ENCODE peak calls at places on chromosomes 7 and 10, in ten cellular contexts. G is testis, E is Peyer's patch, L is stomach, C is A549, X is H54, Z is right lobe of liver, V is suprapubic skin, D is adrenal gland, O is H1. U is an unnamed sample.

GRCh38 chr7:39530996-39531395 is 35.2 kb upstream of the YAE1 start:
- DNase-seq in D (no peak), V (no peak), Z (no peak), X (no peak), G (no peak), C (no peak), O (no peak), L (peak; percentile 26), E (peak; percentile 57), U (no peak)

GRCh38 chr10:17905491-17905890 is 46.2 kb upstream of the SLC39A12 start:
- DNase-seq in L (no peak), D (no peak), E (no peak), Z (no peak), O (no peak), C (no peak), X (no peak), G (no peak), V (no peak), U (no peak)

GRCh38 chr7:101134399-101134980 is 7.6 kb downstream of the SERPINE1 start:
- DNase-seq in V (no peak), L (no peak), G (no peak), C (no peak), E (no peak), D (no peak), X (no peak), O (no peak), Z (no peak), U (no peak)

GRCh38 chr10:34648919-34649318 is 166.2 kb downstream of the PARD3 start:
- DNase-seq in D (no peak), L (no peak), G (no peak), C (no peak), O (no peak), V (no peak), E (no peak), X (no peak), Z (no peak), U (no peak)

GRCh38 chr7:139127648-139128047 is 18.1 kb upstream of the ZC3HAV1 start:
- DNase-seq in C (peak; percentile 23), O (no peak), L (no peak), D (no peak), Z (no peak), X (no peak), V (no peak), G (no peak), E (no peak), U (peak; percentile 22)

GRCh38 chr7:116886550-116887156 is 24.3 kb downstream of the CAPZA2 start:
- DNase-seq in E (no peak), D (no peak), L (no peak), V (no peak), Z (no peak), G (no peak), O (no peak), X (no peak), C (no peak), U (peak; percentile 49)

GRCh38 chr7:156606618-156607331 is 33.8 kb upstream of the RNF32 start:
- DNase-seq in O (no peak), E (no peak), X (no peak), Z (no peak), V (no peak), D (no peak), C (no peak), G (no peak), L (no peak), U (no peak)

GRCh38 chr7:28055161-28055544 is 125.4 kb downstream of the JAZF1 start:
- DNase-seq in V (no peak), X (peak; percentile 54), D (no peak), C (peak; percentile 77), L (no peak), G (no peak), O (no peak), E (no peak), Z (no peak), U (no peak)

GRCh38 chr10:67140641-67141040 is 214.8 kb downstream of the LRRTM3 start:
- DNase-seq in X (no peak), D (no peak), G (no peak), L (no peak), C (no peak), O (no peak), V (no peak), Z (no peak), E (no peak), U (no peak)

GRCh38 chr10:62116896-62117295 is 151.7 kb downstream of the RTKN2 start:
- DNase-seq in C (no peak), D (no peak), O (no peak), X (no peak), E (no peak), V (no peak), Z (no peak), L (no peak), G (no peak), U (no peak)

GRCh38 chr10:110134917-110135316 is 72.5 kb upstream of the MXI1 start:
- DNase-seq in X (no peak), G (no peak), O (no peak), D (no peak), Z (no peak), V (no peak), L (no peak), C (no peak), E (no peak), U (no peak)

GRCh38 chr7:134433430-134433829 is 25.5 kb downstream of the AKR1B1 start:
- DNase-seq in V (no peak), G (no peak), X (no peak), D (no peak), Z (no peak), C (no peak), L (no peak), O (no peak), E (no peak), U (no peak)

GRCh38 chr7:66206116-66206908 is 1.2 kb downstream of the TPST1 start:
- DNase-seq in G (peak; percentile 4), Z (no peak), V (no peak), O (no peak), E (no peak), X (no peak), D (peak; percentile 53), C (no peak), L (no peak), U (no peak)

GRCh38 chr10:102398172-102399020 is 2.9 kb downstream of the NFKB2 start:
- DNase-seq in L (no peak), V (no peak), C (no peak), O (no peak), Z (no peak), D (no peak), E (no peak), G (no peak), X (no peak), U (no peak)

GRCh38 chr10:102401322-102401614 is 5.8 kb downstream of the NFKB2 start:
- DNase-seq in G (no peak), D (no peak), L (no peak), Z (no peak), O (no peak), V (no peak), C (no peak), X (no peak), E (no peak), U (no peak)

GRCh38 chr10:102400598-102401321 is 5.3 kb downstream of the NFKB2 start:
- DNase-seq in O (no peak), V (no peak), C (no peak), L (no peak), Z (no peak), G (no peak), D (no peak), X (no peak), E (no peak), U (no peak)

GRCh38 chr10:102400061-102400460 is 4.6 kb downstream of the NFKB2 start:
- DNase-seq in G (no peak), E (no peak), L (no peak), C (no peak), X (no peak), Z (no peak), D (no peak), V (no peak), O (no peak), U (no peak)

GRCh38 chr10:102399217-102400021 is 3.9 kb downstream of the NFKB2 start:
- DNase-seq in G (peak; percentile 94), O (peak; percentile 96), Z (peak; percentile 92), D (peak; percentile 95), E (peak; percentile 96), X (peak; percentile 93), C (peak; percentile 90), V (peak; percentile 92), L (peak; percentile 93), U (peak; percentile 95)
- TF ChIP-seq POLR2A in G (no peak), O (peak; percentile 73), Z (peak; percentile 43), D (peak; percentile 55), E (peak; percentile 58), X (peak; percentile 54), C (peak; percentile 58), V (no peak), L (no peak), U (peak; percentile 5)

GRCh38 chr10:8060010-8060703 is 5.7 kb downstream of the GATA3 start:
- DNase-seq in V (no peak), D (peak; percentile 80), L (no peak), C (no peak), E (peak; percentile 72), Z (no peak), G (no peak), O (peak; percentile 51), X (no peak), U (no peak)
- TF ChIP-seq POLR2A in V (no peak), D (no peak), L (no peak), C (no peak), E (no peak), Z (no peak), G (no peak), O (no peak), X (no peak), U (no peak)

DNA sequence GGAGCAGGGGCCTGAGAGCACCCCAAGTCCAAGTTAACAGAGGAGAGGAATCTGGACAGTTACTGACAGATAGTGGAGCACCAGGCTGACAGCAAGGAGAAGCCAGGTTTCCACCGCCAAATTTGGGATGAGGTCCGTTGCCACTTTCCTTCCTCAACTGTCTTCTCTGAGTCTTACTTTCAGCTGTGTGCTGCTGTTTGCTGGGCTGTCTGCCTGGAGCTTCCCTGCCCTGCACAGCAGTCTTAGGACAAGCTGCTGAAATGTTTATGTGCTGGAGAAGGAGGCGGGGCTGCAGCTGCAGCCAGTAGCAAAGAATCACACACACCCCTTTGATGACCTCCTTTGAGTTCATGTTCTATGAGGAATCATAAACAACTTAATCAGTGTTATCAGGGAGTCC is 17.4 kb upstream of the CYP3A7 start:
- DNase-seq in L (peak; percentile 62), C (peak; percentile 27), D (peak; percentile 70), E (peak; percentile 84), O (no peak), X (no peak), G (no peak), Z (no peak), V (no peak), U (peak; percentile 21)
- TF ChIP-seq POLR2A in L (no peak), C (no peak), D (no peak), E (peak; percentile 91), O (no peak), X (no peak), G (no peak), Z (no peak), V (no peak), U (no peak)

DNA sequence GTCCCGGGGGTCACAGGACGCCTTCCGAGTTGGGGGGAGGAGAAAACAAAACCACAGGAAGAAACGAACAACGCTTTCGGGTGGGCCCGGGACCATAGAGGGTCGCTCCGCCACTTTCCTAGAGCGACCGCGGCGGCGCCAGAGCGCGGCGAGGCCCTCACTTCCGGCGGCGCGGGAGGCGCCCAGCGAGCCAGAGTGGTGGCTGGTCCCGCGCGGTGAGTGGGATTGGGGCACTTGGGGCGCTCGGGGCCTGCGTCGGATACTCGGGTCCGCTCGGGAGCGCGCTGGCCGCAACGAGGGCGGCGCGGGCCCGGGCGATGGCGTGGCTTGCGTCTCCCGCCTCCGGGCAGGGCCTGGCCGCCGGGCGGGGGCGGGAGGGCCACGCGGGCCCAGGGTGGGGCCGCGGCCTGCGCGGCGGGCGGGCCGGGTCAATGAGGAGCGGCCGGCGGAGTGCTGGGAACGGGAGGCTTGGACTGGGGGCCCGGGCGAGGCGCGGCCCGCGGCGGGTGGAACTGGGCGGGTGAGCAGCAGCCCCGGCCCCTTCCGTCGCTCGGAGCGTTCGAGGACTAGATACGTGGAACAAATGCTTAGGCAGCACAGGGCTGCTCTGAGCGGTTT is at the start of gene ZNF22:
- DNase-seq in C (peak; percentile 67), D (peak; percentile 73), E (peak; percentile 85), V (no peak), O (peak; percentile 84), L (peak; percentile 68), X (peak; percentile 45), Z (peak; percentile 76), G (peak; percentile 75), U (peak; percentile 84)
- TF ChIP-seq POLR2A in C (no peak), D (peak; percentile 42), E (peak; percentile 32), V (peak; percentile 50), O (peak; percentile 86), L (no peak), X (peak; percentile 51), Z (peak; percentile 74), G (peak; percentile 29), U (peak; percentile 44)